ENCODE peak calls at places on chromosome 9, in four cellular contexts. One of them, this sample, is unnamed.

GRCh38 chr9:95763983-95764382 is 111.5 kb upstream of the ERCC6L2 start:
- DNase-seq in CD4-positive, alpha-beta T cell: no peak
- DNase-seq in foreskin fibroblast: no peak
- DNase-seq in AG09319: no peak
- DNase-seq in this sample: no peak

GRCh38 chr9:126754436-126755324 is 50.2 kb upstream of the ZBTB43 start:
- DNase-seq in CD4-positive, alpha-beta T cell: no peak
- DNase-seq in foreskin fibroblast: no peak
- DNase-seq in AG09319: no peak
- DNase-seq in this sample: no peak

GRCh38 chr9:130638278-130639118 is 25.9 kb upstream of the PRDM12 start:
- DNase-seq in CD4-positive, alpha-beta T cell: no peak
- DNase-seq in foreskin fibroblast: no peak
- DNase-seq in AG09319: no peak
- DNase-seq in this sample: no peak

GRCh38 chr9:125241863-125242739 is 958 bp upstream of the HSPA5 start:
- DNase-seq in CD4-positive, alpha-beta T cell: no peak
- DNase-seq in foreskin fibroblast: peak; percentile 54
- DNase-seq in AG09319: no peak
- DNase-seq in this sample: no peak

GRCh38 chr9:17509151-17509550 is 69.7 kb upstream of the SH3GL2 start:
- DNase-seq in CD4-positive, alpha-beta T cell: no peak
- DNase-seq in foreskin fibroblast: no peak
- DNase-seq in AG09319: no peak
- DNase-seq in this sample: no peak

GRCh38 chr9:73137286-73137899 is 14.3 kb upstream of the ANXA1 start:
- DNase-seq in CD4-positive, alpha-beta T cell: no peak
- DNase-seq in foreskin fibroblast: peak; percentile 22
- DNase-seq in AG09319: no peak
- DNase-seq in this sample: no peak

GRCh38 chr9:95103385-95104087 is 214.0 kb downstream of the FANCC start:
- DNase-seq in CD4-positive, alpha-beta T cell: no peak
- DNase-seq in foreskin fibroblast: peak; percentile 40
- DNase-seq in AG09319: no peak
- DNase-seq in this sample: no peak

GRCh38 chr9:15722888-15723287 is 170.0 kb downstream of the CCDC171 start:
- DNase-seq in CD4-positive, alpha-beta T cell: no peak
- DNase-seq in foreskin fibroblast: peak; percentile 50
- DNase-seq in AG09319: no peak
- DNase-seq in this sample: peak; percentile 15

GRCh38 chr9:88680505-88681160 is 145.7 kb downstream of the NXNL2 start:
- DNase-seq in CD4-positive, alpha-beta T cell: no peak
- DNase-seq in foreskin fibroblast: peak; percentile 21
- DNase-seq in AG09319: no peak
- DNase-seq in this sample: no peak